ENCODE peak calls at places on chromosomes 13 and 19, in four cellular contexts. J, L, T and A are unnamed samples.

GRCh38 chr13:25224151-25224550 is 52.1 kb upstream of the AMER2 start:
- DNase-seq in J (no peak), L (no peak), T (no peak), A (no peak)

GRCh38 chr13:105573134-105573533 is 962.3 kb downstream of the EFNB2 start:
- DNase-seq in J (no peak), L (no peak), T (no peak), A (no peak)

GRCh38 chr13:75038315-75038881 is 443.6 kb downstream of the TBC1D4 start:
- DNase-seq in J (no peak), L (no peak), T (no peak), A (no peak)

GRCh38 chr13:51502206-51502651 is 49.4 kb upstream of the INTS6 start:
- DNase-seq in J (no peak), L (no peak), T (no peak), A (peak)

GRCh38 chr19:16051254-16052025 is 24.9 kb upstream of the TPM4 start:
- DNase-seq in J (no peak), L (no peak), T (no peak), A (no peak)

GRCh38 chr13:74133657-74134201 is 475 bp downstream of the KLF12 start:
- DNase-seq in J (peak), L (peak), T (peak), A (no peak)

GRCh38 chr13:25752957-25753540 is 298.8 kb downstream of the SHISA2 start:
- DNase-seq in J (no peak), L (no peak), T (no peak), A (no peak)

GRCh38 chr19:55179570-55180484 is at the start of gene SYT5:
- DNase-seq in J (peak), L (no peak), T (peak), A (no peak)

GRCh38 chr13:82698941-82699340 is 1183.3 kb downstream of the SLITRK1 start:
- DNase-seq in J (no peak), L (no peak), T (no peak), A (no peak)

GRCh38 chr19:44746946-44747738 is 1.4 kb upstream of the BCL3 start:
- DNase-seq in J (peak), L (peak), T (peak), A (peak)

GRCh38 chr19:44749994-44750393 is 1.5 kb downstream of the BCL3 start:
- DNase-seq in J (no peak), L (no peak), T (no peak), A (no peak)

GRCh38 chr19:44749318-44749717 is 810 bp downstream of the BCL3 start:
- DNase-seq in J (no peak), L (no peak), T (no peak), A (no peak)

GRCh38 chr19:44747739-44748425 is 626 bp upstream of the BCL3 start:
- DNase-seq in J (peak), L (peak), T (no peak), A (no peak)

GRCh38 chr19:44748426-44749254 is at the start of gene BCL3:
- DNase-seq in J (peak), L (peak), T (peak), A (no peak)
- H3K27ac ChIP-seq in J (peak), L (peak), T (peak), A (peak)

GRCh38 chr13:33679658-33680012 is 138.3 kb upstream of the RFC3 start:
- DNase-seq in J (no peak), L (no peak), T (no peak), A (no peak)
- H3K27ac ChIP-seq in J (peak), L (peak), T (no peak), A (no peak)

GRCh38 chr13:36294061-36294460 is 3.6 kb downstream of the CCDC169 start:
- DNase-seq in J (no peak), L (no peak), T (no peak), A (no peak)

GRCh38 chr13:36302289-36302688 is 4.7 kb upstream of the CCDC169 start:
- DNase-seq in J (no peak), L (no peak), T (no peak), A (no peak)

GRCh38 chr13:36297600-36298338 is at the start of gene CCDC169:
- DNase-seq in J (peak), L (peak), T (peak), A (no peak)

GRCh38 chr13:36297259-36297599 is 385 bp downstream of the CCDC169 start:
- DNase-seq in J (no peak), L (no peak), T (no peak), A (no peak)

GRCh38 chr13:36298535-36299068 is 988 bp upstream of the CCDC169 start:
- DNase-seq in J (no peak), L (no peak), T (no peak), A (no peak)
- H3K27ac ChIP-seq in J (no peak), L (no peak), T (no peak), A (no peak)

GRCh38 chr13:80547885-80548284 is 207.0 kb upstream of the SPRY2 start:
- DNase-seq in J (no peak), L (no peak), T (no peak), A (no peak)
- H3K27ac ChIP-seq in J (peak), L (no peak), T (no peak), A (no peak)

DNA sequence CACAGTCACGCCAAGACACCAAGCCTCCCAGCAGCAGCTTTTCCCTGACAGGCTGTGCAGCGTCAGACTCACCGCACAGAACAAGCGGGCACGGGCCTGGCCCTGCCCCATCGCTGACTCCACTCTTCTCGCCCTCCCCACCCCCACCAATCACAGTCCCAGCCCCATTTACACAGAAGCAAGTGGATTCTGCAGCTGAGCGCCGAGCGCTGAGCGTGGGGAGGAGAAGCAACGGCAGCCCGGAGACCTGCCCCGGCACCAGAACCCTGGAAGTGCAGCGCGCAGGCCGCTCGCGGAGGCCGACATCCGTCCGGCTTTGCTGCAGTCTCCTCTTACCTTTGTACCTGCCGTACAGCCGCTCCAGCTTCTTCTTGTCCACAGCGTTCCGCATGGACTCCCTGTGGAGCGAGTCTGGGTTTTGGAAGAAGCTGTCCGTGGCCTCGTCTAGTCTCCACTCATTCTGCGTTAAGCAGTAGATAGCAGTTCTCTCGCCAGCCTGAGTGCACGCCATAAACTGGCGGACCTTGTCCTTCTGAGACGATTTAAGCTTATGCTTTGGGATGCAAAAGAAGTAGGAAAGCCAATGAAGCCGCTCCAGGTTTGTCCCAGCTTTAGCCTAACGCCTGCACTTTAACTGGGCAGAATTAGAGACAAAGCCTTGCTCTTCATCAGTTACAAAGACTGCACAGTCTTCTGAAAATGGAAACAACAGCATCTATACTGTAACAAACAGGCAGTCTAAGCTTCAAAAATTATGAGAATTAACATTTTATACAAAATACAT is 6.8 kb downstream of the DCUN1D2 start:
- DNase-seq in J (no peak), L (no peak), T (no peak), A (no peak)
- H3K27ac ChIP-seq in J (no peak), L (no peak), T (no peak), A (no peak)

GRCh38 chr13:23598371-23598770 is 28.2 kb downstream of the TNFRSF19 start:
- DNase-seq in J (no peak), L (no peak), T (no peak), A (no peak)

GRCh38 chr13:23600534-23600933 is 30.3 kb downstream of the TNFRSF19 start:
- DNase-seq in J (no peak), L (no peak), T (no peak), A (no peak)

GRCh38 chr13:23600100-23600499 is 29.9 kb downstream of the TNFRSF19 start:
- DNase-seq in J (no peak), L (no peak), T (no peak), A (no peak)

DNA sequence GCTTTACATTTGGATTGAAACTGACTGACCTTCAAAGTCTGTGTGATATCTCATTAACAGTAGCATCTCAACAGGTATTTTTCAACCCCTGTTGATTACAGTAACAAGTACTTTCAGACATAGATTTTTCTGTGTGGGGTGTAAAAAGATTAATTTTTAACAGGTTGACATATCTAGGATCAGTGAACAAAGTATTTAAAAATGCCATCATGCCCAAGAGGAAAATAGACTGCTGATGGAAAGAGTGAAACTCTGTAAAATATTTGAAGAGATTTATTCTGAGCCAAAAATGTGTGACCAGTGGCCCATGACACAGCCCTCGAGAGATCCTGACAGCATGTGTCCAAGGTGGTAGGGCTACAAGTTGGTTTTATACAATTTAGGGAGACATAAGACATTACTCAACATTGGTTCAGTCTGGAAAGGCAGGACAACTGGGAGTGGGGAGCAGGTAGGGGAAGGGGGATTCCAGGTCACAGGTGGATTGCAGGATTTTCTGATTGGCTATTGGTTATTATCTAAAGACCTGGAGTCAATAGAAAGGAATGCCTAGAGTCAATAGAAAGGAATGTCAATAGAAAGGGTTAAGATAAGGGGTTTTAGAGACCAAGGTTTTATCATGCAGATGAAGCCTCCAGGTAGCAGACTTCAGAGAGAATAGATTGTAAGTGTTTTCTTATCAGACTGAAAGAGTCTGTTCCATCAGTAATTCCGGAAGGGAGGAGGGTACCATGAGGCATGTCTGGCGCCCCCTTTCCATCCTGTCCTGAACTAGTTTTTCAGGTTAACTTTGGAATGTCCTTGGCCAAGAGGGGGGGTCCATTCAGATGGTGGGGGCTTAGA is 29.1 kb downstream of the TNFRSF19 start:
- DNase-seq in J (no peak), L (no peak), T (no peak), A (no peak)
- H3K27ac ChIP-seq in J (no peak), L (no peak), T (no peak), A (no peak)

GRCh38 chr19:21569497-21569870 is 64.1 kb downstream of the ZNF429 start:
- DNase-seq in J (no peak), L (peak), T (peak), A (no peak)
- H3K27ac ChIP-seq in J (peak), L (peak), T (peak), A (peak)